ENCODE peak calls at places on chromosome 7, in eight cellular contexts. M is cardiac muscle cell; U is OCI-LY7; V is neural progenitor cell; P is body of pancreas; L is GM23248; X is CD8-positive, alpha-beta T cell; G is endothelial cell of umbilical vein. N is an unnamed sample.
A peak's percentile ranks its signal among the peaks of the same experiment; 100 is the strongest.

GRCh38 chr7:14425559-14425958 is 436.1 kb upstream of the ETV1 start:
- DNase-seq in M (no peak), U (no peak), V (no peak), P (no peak), L (no peak), X (no peak), G (no peak), N (no peak)

GRCh38 chr7:157047148-157047547 is 36.7 kb upstream of the MNX1 start:
- DNase-seq in M (no peak), U (no peak), V (no peak), P (peak; percentile 29), L (no peak), X (no peak), G (no peak), N (no peak)

GRCh38 chr7:29866490-29866930 is 60.2 kb downstream of the WIPF3 start:
- DNase-seq in M (peak; percentile 91), U (no peak), V (no peak), P (peak; percentile 57), L (peak; percentile 72), X (no peak), G (peak; percentile 69), N (no peak)

GRCh38 chr7:120370954-120371353 is 98.0 kb downstream of the KCND2 start:
- DNase-seq in M (no peak), U (peak; percentile 7), V (no peak), P (no peak), L (no peak), X (no peak), G (no peak), N (no peak)

GRCh38 chr7:158357106-158357897 is 230.3 kb downstream of the PTPRN2 start:
- DNase-seq in M (no peak), U (no peak), V (no peak), P (no peak), L (no peak), X (no peak), G (no peak), N (peak; percentile 34)

GRCh38 chr7:33554576-33554975 is 350.8 kb upstream of the BMPER start:
- DNase-seq in M (no peak), U (no peak), V (no peak), P (no peak), L (no peak), X (no peak), G (peak; percentile 71), N (no peak)

GRCh38 chr7:84196007-84196551 is 1.5 kb upstream of the SEMA3A start:
- DNase-seq in M (peak; percentile 66), U (no peak), V (peak; percentile 53), P (no peak), L (peak; percentile 72), X (no peak), G (no peak), N (no peak)

GRCh38 chr7:155220881-155221280 is 76.8 kb upstream of the INSIG1 start:
- DNase-seq in M (no peak), U (no peak), V (no peak), P (no peak), L (no peak), X (no peak), G (no peak), N (no peak)

GRCh38 chr7:50352282-50352681 is 47.8 kb downstream of the IKZF1 start:
- DNase-seq in M (no peak), U (no peak), V (no peak), P (no peak), L (no peak), X (no peak), G (no peak), N (no peak)

GRCh38 chr7:83876593-83876992 is 227.7 kb upstream of the SEMA3E start:
- DNase-seq in M (peak; percentile 30), U (no peak), V (no peak), P (no peak), L (peak; percentile 82), X (no peak), G (no peak), N (no peak)

GRCh38 chr7:2141656-2142055 is 91.1 kb downstream of the MAD1L1 start:
- DNase-seq in M (no peak), U (no peak), V (no peak), P (no peak), L (no peak), X (no peak), G (no peak), N (no peak)

GRCh38 chr7:2142386-2142785 is 90.4 kb downstream of the MAD1L1 start:
- DNase-seq in M (no peak), U (no peak), V (no peak), P (no peak), L (no peak), X (no peak), G (no peak), N (no peak)

GRCh38 chr7:2140216-2140870 is 92.4 kb downstream of the MAD1L1 start:
- DNase-seq in M (no peak), U (no peak), V (no peak), P (no peak), L (peak; percentile 6), X (no peak), G (no peak), N (no peak)

GRCh38 chr7:2139004-2139652 is 93.6 kb downstream of the MAD1L1 start:
- DNase-seq in M (no peak), U (no peak), V (no peak), P (no peak), L (no peak), X (no peak), G (no peak), N (no peak)

DNA sequence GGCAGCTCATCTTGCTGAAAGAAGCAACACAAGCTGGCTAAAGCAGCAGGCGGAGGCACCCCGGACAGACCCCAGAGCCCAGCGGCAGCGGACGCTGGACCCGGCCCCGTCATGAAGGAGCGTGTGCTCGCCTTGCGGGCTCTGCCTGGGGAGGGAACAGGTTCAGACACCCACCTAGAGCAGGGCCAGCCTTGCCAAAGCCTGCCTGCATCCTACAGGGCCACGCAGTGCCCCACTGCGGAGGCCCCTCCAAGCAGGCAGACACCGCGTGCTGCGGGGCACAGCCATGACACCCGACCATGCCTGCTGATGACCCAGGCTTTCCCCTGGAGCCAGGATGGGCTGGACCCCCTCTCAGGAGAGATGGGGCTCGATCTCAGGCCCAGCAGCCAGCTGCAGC is 91.7 kb downstream of the MAD1L1 start:
- DNase-seq in M (no peak), U (no peak), V (no peak), P (no peak), L (no peak), X (no peak), G (no peak), N (no peak)
- H3K4me1 ChIP-seq in M (no peaks in the 10 kb centered on the region), U (no peaks in the 10 kb centered on the region), V (no peaks in the 10 kb centered on the region), P (no peaks in the 10 kb centered on the region), L (no peaks in the 10 kb centered on the region), X (peaks cover 15% of the 10 kb centered on the region), G (no peaks in the 10 kb centered on the region), N (no peaks in the 10 kb centered on the region)

GRCh38 chr7:77481615-77482014 is 55.5 kb upstream of the PTPN12 start:
- DNase-seq in M (no peak), U (no peak), V (no peak), P (no peak), L (no peak), X (no peak), G (no peak), N (no peak)

GRCh38 chr7:77476871-77477270 is 60.2 kb upstream of the PTPN12 start:
- DNase-seq in M (no peak), U (no peak), V (no peak), P (no peak), L (no peak), X (no peak), G (no peak), N (no peak)

GRCh38 chr7:77484785-77485184 is 52.3 kb upstream of the PTPN12 start:
- DNase-seq in M (no peak), U (no peak), V (no peak), P (no peak), L (no peak), X (no peak), G (no peak), N (no peak)

GRCh38 chr7:77479536-77480088 is 57.5 kb upstream of the PTPN12 start:
- DNase-seq in M (peak; percentile 58), U (no peak), V (peak; percentile 4), P (no peak), L (peak; percentile 23), X (no peak), G (no peak), N (no peak)

GRCh38 chr7:77482015-77482414 is 55.1 kb upstream of the PTPN12 start:
- DNase-seq in M (peak; percentile 37), U (no peak), V (no peak), P (peak; percentile 80), L (peak; percentile 26), X (no peak), G (no peak), N (no peak)
- H3K4me1 ChIP-seq in M (no peaks in the 10 kb centered on the region), U (no peaks in the 10 kb centered on the region), V (no peaks in the 10 kb centered on the region), P (peaks cover 8% of the 10 kb centered on the region), L (peaks cover 11% of the 10 kb centered on the region), X (peaks cover 9% of the 10 kb centered on the region), G (no peaks in the 10 kb centered on the region), N (no peaks in the 10 kb centered on the region)

DNA sequence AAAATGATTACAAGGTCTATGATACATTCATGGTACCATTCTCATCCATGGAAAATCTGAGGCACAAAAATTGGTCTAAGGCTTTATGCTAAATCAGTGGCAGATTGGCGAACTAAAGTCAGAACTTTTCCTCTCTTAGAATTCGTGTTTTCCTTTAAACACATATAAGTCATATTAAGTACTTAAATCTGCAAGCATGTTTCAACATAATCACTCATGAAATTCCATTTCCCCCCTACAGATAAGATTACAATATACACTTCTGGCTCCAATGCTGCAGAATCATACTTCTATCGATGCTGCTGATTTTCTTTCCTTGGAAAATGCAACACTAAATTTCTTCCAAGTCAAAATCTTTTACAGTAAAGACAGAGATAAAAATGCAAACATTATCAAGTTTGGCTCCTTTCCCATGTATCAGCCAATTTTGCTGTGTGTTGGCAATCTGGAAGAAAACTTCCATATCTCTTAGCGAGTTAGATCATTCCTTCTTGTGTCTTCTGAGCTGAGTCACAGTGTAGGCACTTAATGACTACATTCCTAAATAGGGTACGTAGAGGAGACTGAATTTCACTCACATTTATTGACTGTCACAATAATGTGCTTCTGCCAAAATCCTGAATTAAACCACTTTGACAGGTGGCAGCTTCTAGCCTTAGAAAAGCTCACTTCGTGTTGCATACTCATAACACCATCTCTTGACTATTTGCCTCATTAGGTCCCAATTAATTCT is 76.4 kb upstream of the LRRC17 start:
- DNase-seq in M (peak; percentile 89), U (no peak), V (no peak), P (no peak), L (peak; percentile 93), X (no peak), G (peak; percentile 82), N (peak; percentile 48)
- H3K4me1 ChIP-seq in M (no peaks in the 10 kb centered on the region), U (no peaks in the 10 kb centered on the region), V (no peaks in the 10 kb centered on the region), P (peaks cover 8% of the 10 kb centered on the region), L (peaks cover 27% of the 10 kb centered on the region), X (no peaks in the 10 kb centered on the region), G (peaks cover 27% of the 10 kb centered on the region), N (peaks cover 36% of the 10 kb centered on the region)

GRCh38 chr7:37438879-37439278 is 9.8 kb downstream of the ELMO1 start:
- DNase-seq in M (no peak), U (no peak), V (no peak), P (no peak), L (no peak), X (no peak), G (no peak), N (no peak)

GRCh38 chr7:37442268-37442667 is 6.4 kb downstream of the ELMO1 start:
- DNase-seq in M (no peak), U (no peak), V (no peak), P (no peak), L (no peak), X (no peak), G (peak; percentile 46), N (no peak)

GRCh38 chr7:37440738-37441404 is 7.8 kb downstream of the ELMO1 start:
- DNase-seq in M (no peak), U (no peak), V (no peak), P (no peak), L (no peak), X (no peak), G (peak; percentile 91), N (no peak)

GRCh38 chr7:37441405-37441797 is 7.3 kb downstream of the ELMO1 start:
- DNase-seq in M (no peak), U (no peak), V (peak; percentile 30), P (no peak), L (no peak), X (no peak), G (peak; percentile 60), N (no peak)

GRCh38 chr7:37439282-37440021 is 9.2 kb downstream of the ELMO1 start:
- DNase-seq in M (no peak), U (no peak), V (no peak), P (no peak), L (no peak), X (no peak), G (peak; percentile 39), N (no peak)
- H3K4me1 ChIP-seq in M (peaks cover 14% of the 10 kb centered on the region), U (no peaks in the 10 kb centered on the region), V (peaks cover 18% of the 10 kb centered on the region), P (no peaks in the 10 kb centered on the region), L (no peaks in the 10 kb centered on the region), X (peaks cover 37% of the 10 kb centered on the region), G (peaks cover 22% of the 10 kb centered on the region), N (no peaks in the 10 kb centered on the region)

N was measured in SJSA1.